ENCODE peak calls at places on chromosomes 3 and 15, in six cellular contexts. X, Y, G, A, B and M are unnamed samples.

GRCh38 chr15:29613951-29614382 is 208.3 kb downstream of the TJP1 start:
- DNase-seq in X (no peak), Y (no peak), G (no peak), A (no peak), B (no peak), M (no peak)

GRCh38 chr3:106447902-106448301 is 579.1 kb upstream of the CBLB start:
- DNase-seq in X (no peak), Y (no peak), G (no peak), A (no peak), B (no peak), M (no peak)

GRCh38 chr3:190738756-190739155 is 123.7 kb downstream of the GMNC start:
- DNase-seq in X (no peak), Y (no peak), G (no peak), A (no peak), B (no peak), M (no peak)

GRCh38 chr3:135807879-135808278 is 157.6 kb upstream of the PPP2R3A start:
- DNase-seq in X (no peak), Y (no peak), G (no peak), A (no peak), B (no peak), M (no peak)

GRCh38 chr3:148269816-148270215 is 427.9 kb upstream of the AGTR1 start:
- DNase-seq in X (peak), Y (peak), G (no peak), A (peak), B (no peak), M (no peak)

GRCh38 chr15:41285285-41285684 is 47.1 kb downstream of the OIP5 start:
- DNase-seq in X (no peak), Y (no peak), G (no peak), A (no peak), B (no peak), M (peak)

GRCh38 chr15:70792171-70792573 is 28.8 kb upstream of the UACA start:
- DNase-seq in X (peak), Y (peak), G (no peak), A (no peak), B (no peak), M (no peak)

GRCh38 chr3:188468196-188468595 is 314.2 kb downstream of the LPP start:
- DNase-seq in X (peak), Y (no peak), G (no peak), A (peak), B (no peak), M (no peak)

GRCh38 chr3:27713435-27713880 is 8.7 kb downstream of the EOMES start:
- DNase-seq in X (no peak), Y (no peak), G (no peak), A (no peak), B (no peak), M (no peak)

GRCh38 chr15:65373163-65373651 is 4.6 kb downstream of the IGDCC3 start:
- DNase-seq in X (no peak), Y (no peak), G (no peak), A (no peak), B (no peak), M (no peak)

GRCh38 chr15:63491979-63492378 is 12.4 kb upstream of the USP3 start:
- DNase-seq in X (peak), Y (peak), G (no peak), A (no peak), B (no peak), M (no peak)

GRCh38 chr3:136476280-136476679 is 226.1 kb downstream of the PCCB start:
- DNase-seq in X (no peak), Y (no peak), G (no peak), A (no peak), B (no peak), M (no peak)

GRCh38 chr15:82832601-82833209 is 23.3 kb downstream of the WHAMM start:
- DNase-seq in X (peak), Y (peak), G (no peak), A (peak), B (no peak), M (peak)

GRCh38 chr3:176395269-176395668 is 802.0 kb downstream of the TBL1XR1 start:
- DNase-seq in X (no peak), Y (no peak), G (no peak), A (no peak), B (no peak), M (no peak)

GRCh38 chr15:84001037-84001436 is 234.5 kb upstream of the GOLGA6L4 start:
- DNase-seq in X (no peak), Y (no peak), G (no peak), A (no peak), B (no peak), M (no peak)

GRCh38 chr15:31840849-31841476 is 189.4 kb upstream of the CHRNA7 start:
- DNase-seq in X (no peak), Y (no peak), G (no peak), A (no peak), B (no peak), M (no peak)

GRCh38 chr15:77026501-77027110 is 31.7 kb downstream of the PSTPIP1 start:
- DNase-seq in X (no peak), Y (no peak), G (peak), A (no peak), B (no peak), M (no peak)

GRCh38 chr3:52237659-52238172 is 1.2 kb downstream of the TWF2 start:
- DNase-seq in X (peak), Y (peak), G (no peak), A (peak), B (no peak), M (no peak)

GRCh38 chr3:170697803-170698350 is 112.0 kb upstream of the SLC7A14 start:
- DNase-seq in X (no peak), Y (peak), G (no peak), A (no peak), B (no peak), M (no peak)

GRCh38 chr3:124360140-124360539 is 368.2 kb upstream of the ROPN1 start:
- DNase-seq in X (peak), Y (no peak), G (no peak), A (no peak), B (no peak), M (no peak)

GRCh38 chr15:76337739-76338554 is 1.4 kb downstream of the ISL2 start:
- DNase-seq in X (no peak), Y (no peak), G (no peak), A (no peak), B (no peak), M (no peak)

GRCh38 chr15:35019401-35020327 is 31.6 kb upstream of the ZNF770 start:
- DNase-seq in X (peak), Y (no peak), G (no peak), A (no peak), B (no peak), M (no peak)

GRCh38 chr3:14630404-14631100 is 21.0 kb upstream of the CCDC174 start:
- DNase-seq in X (no peak), Y (no peak), G (no peak), A (no peak), B (no peak), M (no peak)

GRCh38 chr15:79179597-79179996 is 89.0 kb upstream of the RASGRF1 start:
- DNase-seq in X (no peak), Y (no peak), G (no peak), A (no peak), B (no peak), M (no peak)

GRCh38 chr3:134211797-134212196 is 38.9 kb downstream of the RYK start:
- DNase-seq in X (peak), Y (peak), G (no peak), A (no peak), B (no peak), M (no peak)

GRCh38 chr3:4828279-4829030 is 150.8 kb upstream of the BHLHE40 start:
- DNase-seq in X (peak), Y (no peak), G (no peak), A (no peak), B (no peak), M (no peak)

GRCh38 chr15:63899193-63899592 is 65.4 kb upstream of the HERC1 start:
- DNase-seq in X (no peak), Y (no peak), G (no peak), A (no peak), B (no peak), M (no peak)

GRCh38 chr15:79527821-79528220 is 95.7 kb downstream of the MINAR1 start:
- DNase-seq in X (no peak), Y (no peak), G (no peak), A (no peak), B (no peak), M (no peak)

GRCh38 chr3:50573566-50574279 is 4.4 kb downstream of the HEMK1 start:
- DNase-seq in X (no peak), Y (no peak), G (no peak), A (no peak), B (no peak), M (peak)